ENCODE peak calls at places on chromosomes 13 and 19, in four cellular contexts. One of them, this sample, is unnamed.
A peak's percentile ranks its signal among the peaks of the same experiment; 100 is the strongest.

GRCh38 chr19:12913871-12914690 is 5.0 kb downstream of the SYCE2 start:
- DNase-seq in adrenal gland: no peak
- DNase-seq in HCT116: no peak
- DNase-seq in CD4-positive, alpha-beta memory T cell: peak; percentile 59
- DNase-seq in this sample: no peak

GRCh38 chr19:39345956-39346355 is 3.7 kb downstream of the SAMD4B start:
- DNase-seq in adrenal gland: no peak
- DNase-seq in HCT116: no peak
- DNase-seq in CD4-positive, alpha-beta memory T cell: no peak
- DNase-seq in this sample: no peak

GRCh38 chr13:27440408-27440807 is 10.0 kb downstream of the MTIF3 start:
- DNase-seq in adrenal gland: no peak
- DNase-seq in HCT116: no peak
- DNase-seq in CD4-positive, alpha-beta memory T cell: no peak
- DNase-seq in this sample: no peak

GRCh38 chr19:12727745-12728433 is 4.2 kb upstream of the TNPO2 start:
- DNase-seq in adrenal gland: no peak
- DNase-seq in HCT116: no peak
- DNase-seq in CD4-positive, alpha-beta memory T cell: no peak
- DNase-seq in this sample: no peak

GRCh38 chr19:27676877-27677276 is 1536.1 kb downstream of the UQCRFS1 start:
- DNase-seq in adrenal gland: no peak
- DNase-seq in HCT116: no peak
- DNase-seq in CD4-positive, alpha-beta memory T cell: no peak
- DNase-seq in this sample: no peak

GRCh38 chr19:8641908-8642547 is 11.6 kb downstream of the NFILZ start:
- DNase-seq in adrenal gland: no peak
- DNase-seq in HCT116: peak; percentile 51
- DNase-seq in CD4-positive, alpha-beta memory T cell: peak; percentile 53
- DNase-seq in this sample: peak; percentile 60

GRCh38 chr19:6239401-6239844 is 40.4 kb downstream of the MLLT1 start:
- DNase-seq in adrenal gland: no peak
- DNase-seq in HCT116: no peak
- DNase-seq in CD4-positive, alpha-beta memory T cell: no peak
- DNase-seq in this sample: no peak

GRCh38 chr13:66618702-66619101 is 611.4 kb downstream of the PCDH9 start:
- DNase-seq in adrenal gland: no peak
- DNase-seq in HCT116: peak; percentile 26
- DNase-seq in CD4-positive, alpha-beta memory T cell: no peak
- DNase-seq in this sample: peak; percentile 10

GRCh38 chr13:100158569-100158968 is 69.7 kb downstream of the PCCA start:
- DNase-seq in adrenal gland: no peak
- DNase-seq in HCT116: no peak
- DNase-seq in CD4-positive, alpha-beta memory T cell: no peak
- DNase-seq in this sample: no peak

GRCh38 chr13:33571618-33572017 is 246.3 kb upstream of the RFC3 start:
- DNase-seq in adrenal gland: no peak
- DNase-seq in HCT116: no peak
- DNase-seq in CD4-positive, alpha-beta memory T cell: no peak
- DNase-seq in this sample: no peak

GRCh38 chr19:48308695-48309586 is 16.4 kb upstream of the EMP3 start:
- DNase-seq in adrenal gland: no peak
- DNase-seq in HCT116: no peak
- DNase-seq in CD4-positive, alpha-beta memory T cell: no peak
- DNase-seq in this sample: peak; percentile 48

GRCh38 chr13:79742923-79743322 is 262.0 kb downstream of the NDFIP2 start:
- DNase-seq in adrenal gland: no peak
- DNase-seq in HCT116: no peak
- DNase-seq in CD4-positive, alpha-beta memory T cell: no peak
- DNase-seq in this sample: no peak

GRCh38 chr13:31538067-31539042 is 201.0 kb upstream of the RXFP2 start:
- DNase-seq in adrenal gland: no peak
- DNase-seq in HCT116: peak; percentile 8
- DNase-seq in CD4-positive, alpha-beta memory T cell: no peak
- DNase-seq in this sample: peak; percentile 40

GRCh38 chr19:51339313-51339686 is 2.6 kb downstream of the VSIG10L start:
- DNase-seq in adrenal gland: no peak
- DNase-seq in HCT116: no peak
- DNase-seq in CD4-positive, alpha-beta memory T cell: no peak
- DNase-seq in this sample: no peak

GRCh38 chr19:4380254-4380727 is 20.1 kb downstream of the SH3GL1 start:
- DNase-seq in adrenal gland: peak; percentile 54
- DNase-seq in HCT116: no peak
- DNase-seq in CD4-positive, alpha-beta memory T cell: peak; percentile 71
- DNase-seq in this sample: no peak

GRCh38 chr13:30985637-30986205 is 53.3 kb downstream of the TEX26 start:
- DNase-seq in adrenal gland: no peak
- DNase-seq in HCT116: no peak
- DNase-seq in CD4-positive, alpha-beta memory T cell: no peak
- DNase-seq in this sample: peak; percentile 74

GRCh38 chr13:25095862-25096453 is at the start of gene PABPC3:
- DNase-seq in adrenal gland: no peak
- DNase-seq in HCT116: no peak
- DNase-seq in CD4-positive, alpha-beta memory T cell: no peak
- DNase-seq in this sample: no peak

GRCh38 chr13:48969685-48970084 is 6.0 kb upstream of the FNDC3A start:
- DNase-seq in adrenal gland: no peak
- DNase-seq in HCT116: no peak
- DNase-seq in CD4-positive, alpha-beta memory T cell: no peak
- DNase-seq in this sample: no peak

GRCh38 chr19:2422951-2423880 is 4.2 kb downstream of the TIMM13 start:
- DNase-seq in adrenal gland: peak; percentile 66
- DNase-seq in HCT116: no peak
- DNase-seq in CD4-positive, alpha-beta memory T cell: no peak
- DNase-seq in this sample: no peak

GRCh38 chr19:56822755-56823154 is 17.8 kb downstream of the PEG3 start:
- DNase-seq in adrenal gland: no peak
- DNase-seq in HCT116: no peak
- DNase-seq in CD4-positive, alpha-beta memory T cell: no peak
- DNase-seq in this sample: no peak

GRCh38 chr19:56823956-56824355 is 16.6 kb downstream of the PEG3 start:
- DNase-seq in adrenal gland: no peak
- DNase-seq in HCT116: no peak
- DNase-seq in CD4-positive, alpha-beta memory T cell: no peak
- DNase-seq in this sample: no peak

GRCh38 chr19:56821209-56821608 is 19.3 kb downstream of the PEG3 start:
- DNase-seq in adrenal gland: no peak
- DNase-seq in HCT116: no peak
- DNase-seq in CD4-positive, alpha-beta memory T cell: no peak
- DNase-seq in this sample: no peak

GRCh38 chr19:56821675-56822074 is 18.9 kb downstream of the PEG3 start:
- DNase-seq in adrenal gland: no peak
- DNase-seq in HCT116: no peak
- DNase-seq in CD4-positive, alpha-beta memory T cell: no peak
- DNase-seq in this sample: no peak

DNA sequence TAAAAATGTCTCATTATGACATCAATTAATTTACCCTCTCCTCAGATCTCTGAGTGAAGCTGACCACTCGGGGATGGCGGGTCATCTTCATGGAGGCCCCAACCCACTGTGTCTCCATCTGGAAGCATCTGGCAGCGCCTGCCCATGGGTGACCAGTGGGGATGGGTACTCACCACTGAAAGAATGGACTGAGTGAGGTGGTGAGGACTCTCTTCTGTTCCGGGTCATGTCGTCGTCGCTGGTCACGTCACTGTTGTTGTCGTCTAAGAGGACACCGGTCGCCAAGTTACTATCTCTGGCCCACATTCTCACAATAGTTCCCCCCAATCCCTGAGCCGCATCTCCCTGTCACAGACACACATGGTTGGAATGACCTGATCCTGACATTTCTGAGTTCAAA is 17.1 kb downstream of the PEG3 start:
- DNase-seq in adrenal gland: no peak
- DNase-seq in HCT116: no peak
- DNase-seq in CD4-positive, alpha-beta memory T cell: no peak
- DNase-seq in this sample: no peak
- H3K4me3 ChIP-seq in adrenal gland: no peak overlapping the region
- H3K4me3 ChIP-seq in HCT116: no peak overlapping the region
- H3K4me3 ChIP-seq in CD4-positive, alpha-beta memory T cell: no peak overlapping the region
- H3K4me3 ChIP-seq in this sample: no peak overlapping the region

GRCh38 chr19:460877-461609 is at the start of gene SHC2:
- DNase-seq in adrenal gland: peak; percentile 52
- DNase-seq in HCT116: no peak
- DNase-seq in CD4-positive, alpha-beta memory T cell: no peak
- DNase-seq in this sample: no peak
- H3K4me3 ChIP-seq in adrenal gland: no peak within 1 kb of the TSS
- H3K4me3 ChIP-seq in HCT116: peak within 1 kb of the TSS; percentile 63
- H3K4me3 ChIP-seq in CD4-positive, alpha-beta memory T cell: no peak within 1 kb of the TSS
- H3K4me3 ChIP-seq in this sample: peak within 1 kb of the TSS; percentile 73

GRCh38 chr13:58908019-58908679 is 1255.6 kb downstream of the DIAPH3 start:
- DNase-seq in adrenal gland: no peak
- DNase-seq in HCT116: no peak
- DNase-seq in CD4-positive, alpha-beta memory T cell: no peak
- DNase-seq in this sample: no peak
- H3K4me3 ChIP-seq in adrenal gland: no peak overlapping the region
- H3K4me3 ChIP-seq in HCT116: no peak overlapping the region
- H3K4me3 ChIP-seq in CD4-positive, alpha-beta memory T cell: no peak overlapping the region
- H3K4me3 ChIP-seq in this sample: no peak overlapping the region

GRCh38 chr19:9786819-9787218 is 18.3 kb upstream of the ZNF846 start:
- DNase-seq in adrenal gland: no peak
- DNase-seq in HCT116: no peak
- DNase-seq in CD4-positive, alpha-beta memory T cell: no peak
- DNase-seq in this sample: no peak
- H3K4me3 ChIP-seq in adrenal gland: no peak overlapping the region
- H3K4me3 ChIP-seq in HCT116: no peak overlapping the region
- H3K4me3 ChIP-seq in CD4-positive, alpha-beta memory T cell: no peak overlapping the region
- H3K4me3 ChIP-seq in this sample: no peak overlapping the region

This sample was measured in fibroblast of villous mesenchyme.